ENCODE peak calls at places on chromosomes 11 and 22, in nine cellular contexts. One of them, this sample, is unnamed.

GRCh38 chr11:102197759-102198158 is 87.5 kb downstream of the YAP1 start:
- DNase-seq in endothelial cell of umbilical vein: no peak
- DNase-seq in HCT116: no peak
- DNase-seq in suprapubic skin: no peak
- DNase-seq in ovary: no peak
- DNase-seq in A549: no peak
- DNase-seq in IMR-90: no peak
- DNase-seq in spleen: no peak
- DNase-seq in transverse colon: no peak
- DNase-seq in this sample: no peak

GRCh38 chr11:122882189-122882808 is at the start of gene JHY:
- DNase-seq in suprapubic skin: no peak
- DNase-seq in ovary: no peak
- DNase-seq in A549: no peak
- DNase-seq in HCT116: no peak
- DNase-seq in spleen: no peak
- DNase-seq in endothelial cell of umbilical vein: no peak
- DNase-seq in transverse colon: no peak
- DNase-seq in IMR-90: no peak
- DNase-seq in this sample: no peak

GRCh38 chr22:43996170-43996980 is 27.7 kb upstream of the PARVB start:
- DNase-seq in endothelial cell of umbilical vein: peak
- DNase-seq in ovary: no peak
- DNase-seq in A549: no peak
- DNase-seq in spleen: peak
- DNase-seq in suprapubic skin: no peak
- DNase-seq in HCT116: no peak
- DNase-seq in transverse colon: peak
- DNase-seq in IMR-90: no peak
- DNase-seq in this sample: no peak

GRCh38 chr11:64152841-64153691 is 12.8 kb downstream of the MACROD1 start:
- DNase-seq in suprapubic skin: no peak
- DNase-seq in ovary: peak
- DNase-seq in spleen: peak
- DNase-seq in HCT116: no peak
- DNase-seq in A549: peak
- DNase-seq in IMR-90: peak
- DNase-seq in transverse colon: peak
- DNase-seq in endothelial cell of umbilical vein: peak
- DNase-seq in this sample: peak

GRCh38 chr11:73210916-73211667 is 7.0 kb upstream of the P2RY2 start:
- DNase-seq in suprapubic skin: no peak
- DNase-seq in spleen: no peak
- DNase-seq in ovary: no peak
- DNase-seq in A549: no peak
- DNase-seq in transverse colon: no peak
- DNase-seq in endothelial cell of umbilical vein: no peak
- DNase-seq in HCT116: no peak
- DNase-seq in IMR-90: no peak
- DNase-seq in this sample: no peak

GRCh38 chr11:93522448-93522847 is 20.7 kb downstream of the SMCO4 start:
- DNase-seq in transverse colon: no peak
- DNase-seq in A549: no peak
- DNase-seq in endothelial cell of umbilical vein: no peak
- DNase-seq in IMR-90: no peak
- DNase-seq in spleen: no peak
- DNase-seq in ovary: no peak
- DNase-seq in suprapubic skin: no peak
- DNase-seq in HCT116: no peak
- DNase-seq in this sample: no peak

GRCh38 chr22:40200795-40201194 is 23.1 kb downstream of the TNRC6B start:
- DNase-seq in transverse colon: no peak
- DNase-seq in HCT116: no peak
- DNase-seq in A549: no peak
- DNase-seq in suprapubic skin: peak
- DNase-seq in spleen: no peak
- DNase-seq in endothelial cell of umbilical vein: no peak
- DNase-seq in IMR-90: no peak
- DNase-seq in ovary: no peak
- DNase-seq in this sample: no peak

GRCh38 chr22:31122532-31123291 is at the start of gene INPP5J:
- DNase-seq in endothelial cell of umbilical vein: no peak
- DNase-seq in spleen: peak
- DNase-seq in transverse colon: peak
- DNase-seq in suprapubic skin: no peak
- DNase-seq in ovary: peak
- DNase-seq in HCT116: peak
- DNase-seq in IMR-90: peak
- DNase-seq in A549: peak
- DNase-seq in this sample: no peak

GRCh38 chr22:41996826-41997225 is 1.8 kb upstream of the WBP2NL start:
- DNase-seq in spleen: no peak
- DNase-seq in suprapubic skin: peak
- DNase-seq in A549: no peak
- DNase-seq in endothelial cell of umbilical vein: no peak
- DNase-seq in transverse colon: no peak
- DNase-seq in HCT116: no peak
- DNase-seq in IMR-90: no peak
- DNase-seq in ovary: no peak
- DNase-seq in this sample: no peak

GRCh38 chr22:42001127-42001526 is 2.5 kb downstream of the WBP2NL start:
- DNase-seq in endothelial cell of umbilical vein: peak
- DNase-seq in suprapubic skin: no peak
- DNase-seq in IMR-90: peak
- DNase-seq in transverse colon: no peak
- DNase-seq in HCT116: no peak
- DNase-seq in A549: no peak
- DNase-seq in spleen: no peak
- DNase-seq in ovary: no peak
- DNase-seq in this sample: no peak

GRCh38 chr22:42000466-42000865 is 1.9 kb downstream of the WBP2NL start:
- DNase-seq in transverse colon: no peak
- DNase-seq in IMR-90: no peak
- DNase-seq in suprapubic skin: no peak
- DNase-seq in HCT116: no peak
- DNase-seq in ovary: no peak
- DNase-seq in endothelial cell of umbilical vein: no peak
- DNase-seq in spleen: no peak
- DNase-seq in A549: no peak
- DNase-seq in this sample: no peak

GRCh38 chr22:42001706-42002105 is 3.1 kb downstream of the WBP2NL start:
- DNase-seq in A549: no peak
- DNase-seq in ovary: no peak
- DNase-seq in IMR-90: no peak
- DNase-seq in suprapubic skin: no peak
- DNase-seq in spleen: no peak
- DNase-seq in HCT116: no peak
- DNase-seq in transverse colon: no peak
- DNase-seq in endothelial cell of umbilical vein: no peak
- DNase-seq in this sample: no peak

DNA sequence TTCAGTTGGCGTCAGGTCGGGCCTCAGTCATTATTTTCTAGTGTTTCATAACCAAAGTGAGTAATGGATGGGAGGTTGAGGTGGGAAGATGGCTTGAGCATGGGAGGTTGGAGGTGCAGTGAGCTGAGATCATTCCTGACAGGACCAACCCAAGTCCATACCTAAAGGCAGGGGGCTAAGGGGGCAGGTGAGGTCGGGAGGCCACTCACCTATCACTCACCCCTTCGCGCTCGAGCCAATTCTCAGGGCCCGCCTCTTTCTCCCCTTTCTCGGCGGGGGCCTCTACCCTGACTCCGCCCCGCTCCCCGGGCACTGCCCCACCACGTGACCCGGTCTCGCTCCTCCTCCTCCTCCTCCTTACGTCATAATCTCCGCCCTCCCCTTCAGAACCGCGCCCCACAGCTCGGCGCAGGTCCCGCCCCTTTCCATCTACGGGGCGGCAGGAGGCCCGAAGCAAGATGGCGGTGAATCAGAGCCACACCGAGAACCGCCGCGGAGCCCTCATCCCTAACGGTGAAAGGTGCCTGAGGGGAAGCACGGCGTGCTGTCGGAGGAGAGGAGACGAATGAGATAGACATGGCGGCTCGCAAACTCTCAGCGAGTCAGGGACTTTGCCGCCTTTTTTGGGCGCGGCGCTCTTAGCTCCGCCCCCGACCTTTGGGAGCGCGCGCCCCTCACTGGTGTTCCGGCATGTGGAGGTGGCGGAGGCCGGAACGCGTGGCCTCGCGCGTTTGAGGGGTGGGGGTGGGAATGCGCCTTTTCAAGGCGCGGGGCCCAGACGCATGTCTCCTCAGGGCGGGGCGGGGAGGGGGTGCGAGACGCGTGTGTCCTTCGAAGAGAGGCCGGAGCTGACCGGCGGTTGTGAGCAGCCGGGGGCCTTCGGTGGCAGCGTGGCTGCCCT is at the start of gene WBP2NL:
- DNase-seq in spleen: peak
- DNase-seq in HCT116: no peak
- DNase-seq in transverse colon: peak
- DNase-seq in endothelial cell of umbilical vein: peak
- DNase-seq in IMR-90: peak
- DNase-seq in ovary: peak
- DNase-seq in suprapubic skin: peak
- DNase-seq in A549: peak
- DNase-seq in this sample: peak
- TF ChIP-seq POLR2A in spleen: peak
- TF ChIP-seq POLR2A in HCT116: no peak
- TF ChIP-seq POLR2A in transverse colon: peak
- TF ChIP-seq POLR2A in endothelial cell of umbilical vein: no peak
- TF ChIP-seq POLR2A in IMR-90: no peak
- TF ChIP-seq POLR2A in ovary: no peak
- TF ChIP-seq POLR2A in suprapubic skin: no peak
- TF ChIP-seq POLR2A in A549: peak
- TF ChIP-seq POLR2A in this sample: peak

GRCh38 chr11:58805065-58805464 is 39.4 kb downstream of the GLYATL2 start:
- DNase-seq in suprapubic skin: no peak
- DNase-seq in transverse colon: no peak
- DNase-seq in endothelial cell of umbilical vein: no peak
- DNase-seq in spleen: no peak
- DNase-seq in HCT116: no peak
- DNase-seq in ovary: no peak
- DNase-seq in A549: no peak
- DNase-seq in IMR-90: peak
- DNase-seq in this sample: no peak
- TF ChIP-seq POLR2A in suprapubic skin: no peak
- TF ChIP-seq POLR2A in transverse colon: no peak
- TF ChIP-seq POLR2A in endothelial cell of umbilical vein: no peak
- TF ChIP-seq POLR2A in spleen: no peak
- TF ChIP-seq POLR2A in HCT116: no peak
- TF ChIP-seq POLR2A in ovary: no peak
- TF ChIP-seq POLR2A in A549: no peak
- TF ChIP-seq POLR2A in IMR-90: no peak
- TF ChIP-seq POLR2A in this sample: no peak

GRCh38 chr11:47711225-47711624 is 3.9 kb downstream of the AGBL2 start:
- DNase-seq in A549: no peak
- DNase-seq in ovary: no peak
- DNase-seq in suprapubic skin: no peak
- DNase-seq in transverse colon: no peak
- DNase-seq in IMR-90: no peak
- DNase-seq in endothelial cell of umbilical vein: no peak
- DNase-seq in HCT116: no peak
- DNase-seq in spleen: no peak
- DNase-seq in this sample: no peak

GRCh38 chr11:47716692-47717091 is 1.5 kb upstream of the AGBL2 start:
- DNase-seq in transverse colon: no peak
- DNase-seq in suprapubic skin: no peak
- DNase-seq in HCT116: no peak
- DNase-seq in ovary: no peak
- DNase-seq in spleen: no peak
- DNase-seq in endothelial cell of umbilical vein: no peak
- DNase-seq in A549: no peak
- DNase-seq in IMR-90: no peak
- DNase-seq in this sample: peak

GRCh38 chr11:47711816-47712215 is 3.4 kb downstream of the AGBL2 start:
- DNase-seq in suprapubic skin: no peak
- DNase-seq in A549: no peak
- DNase-seq in HCT116: no peak
- DNase-seq in ovary: no peak
- DNase-seq in spleen: no peak
- DNase-seq in transverse colon: no peak
- DNase-seq in IMR-90: no peak
- DNase-seq in endothelial cell of umbilical vein: no peak
- DNase-seq in this sample: no peak

GRCh38 chr11:47714554-47715081 is 551 bp downstream of the AGBL2 start:
- DNase-seq in transverse colon: peak
- DNase-seq in A549: no peak
- DNase-seq in HCT116: no peak
- DNase-seq in suprapubic skin: peak
- DNase-seq in endothelial cell of umbilical vein: peak
- DNase-seq in IMR-90: no peak
- DNase-seq in ovary: peak
- DNase-seq in spleen: peak
- DNase-seq in this sample: peak

GRCh38 chr11:47715082-47715669 is at the start of gene AGBL2:
- DNase-seq in transverse colon: peak
- DNase-seq in HCT116: no peak
- DNase-seq in endothelial cell of umbilical vein: peak
- DNase-seq in spleen: peak
- DNase-seq in IMR-90: peak
- DNase-seq in A549: peak
- DNase-seq in suprapubic skin: peak
- DNase-seq in ovary: peak
- DNase-seq in this sample: peak
- TF ChIP-seq POLR2A in transverse colon: peak
- TF ChIP-seq POLR2A in HCT116: no peak
- TF ChIP-seq POLR2A in endothelial cell of umbilical vein: peak
- TF ChIP-seq POLR2A in spleen: peak
- TF ChIP-seq POLR2A in IMR-90: no peak
- TF ChIP-seq POLR2A in A549: peak
- TF ChIP-seq POLR2A in suprapubic skin: peak
- TF ChIP-seq POLR2A in ovary: peak
- TF ChIP-seq POLR2A in this sample: peak

GRCh38 chr11:12108875-12109453 is 1.4 kb upstream of the MICAL2 start:
- DNase-seq in suprapubic skin: no peak
- DNase-seq in endothelial cell of umbilical vein: no peak
- DNase-seq in spleen: no peak
- DNase-seq in HCT116: no peak
- DNase-seq in ovary: no peak
- DNase-seq in A549: no peak
- DNase-seq in IMR-90: no peak
- DNase-seq in transverse colon: no peak
- DNase-seq in this sample: peak

GRCh38 chr11:12110714-12111481 is 508 bp downstream of the MICAL2 start:
- DNase-seq in IMR-90: no peak
- DNase-seq in HCT116: no peak
- DNase-seq in transverse colon: peak
- DNase-seq in spleen: peak
- DNase-seq in A549: no peak
- DNase-seq in ovary: peak
- DNase-seq in suprapubic skin: no peak
- DNase-seq in endothelial cell of umbilical vein: no peak
- DNase-seq in this sample: peak

GRCh38 chr11:12111482-12112149 is 1.2 kb downstream of the MICAL2 start:
- DNase-seq in transverse colon: no peak
- DNase-seq in HCT116: no peak
- DNase-seq in endothelial cell of umbilical vein: no peak
- DNase-seq in spleen: no peak
- DNase-seq in IMR-90: peak
- DNase-seq in ovary: no peak
- DNase-seq in suprapubic skin: no peak
- DNase-seq in A549: no peak
- DNase-seq in this sample: peak

GRCh38 chr11:12109591-12110196 is 696 bp upstream of the MICAL2 start:
- DNase-seq in A549: no peak
- DNase-seq in ovary: no peak
- DNase-seq in IMR-90: no peak
- DNase-seq in HCT116: no peak
- DNase-seq in spleen: no peak
- DNase-seq in transverse colon: no peak
- DNase-seq in endothelial cell of umbilical vein: no peak
- DNase-seq in suprapubic skin: no peak
- DNase-seq in this sample: peak

DNA sequence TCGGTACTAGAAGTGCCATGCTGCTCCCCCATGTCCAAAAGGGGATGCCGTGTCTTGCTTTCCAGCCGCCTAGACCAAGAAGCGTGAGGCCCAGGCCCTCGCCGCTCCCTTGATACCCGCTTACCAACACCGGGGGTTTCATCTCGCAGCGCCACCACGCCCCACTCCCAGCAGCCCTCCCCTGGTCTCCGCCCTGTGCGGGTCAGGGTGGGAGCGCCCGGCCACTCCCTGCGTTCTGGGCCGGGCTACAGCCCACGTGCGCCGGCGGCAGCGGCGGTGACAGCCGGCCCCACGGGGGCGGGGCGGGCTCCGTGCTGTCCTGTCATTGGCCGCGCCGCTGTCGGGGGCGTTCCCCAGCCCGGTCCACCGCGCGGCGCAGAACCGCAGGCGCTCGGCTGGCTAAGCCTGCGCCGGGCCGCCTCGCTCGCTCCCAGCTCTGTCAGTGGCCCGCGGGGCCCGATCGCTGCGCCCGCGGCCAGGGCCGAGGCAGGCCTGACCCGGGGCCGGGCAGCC is at the start of gene MICAL2:
- DNase-seq in endothelial cell of umbilical vein: peak
- DNase-seq in HCT116: peak
- DNase-seq in spleen: peak
- DNase-seq in IMR-90: peak
- DNase-seq in suprapubic skin: peak
- DNase-seq in transverse colon: peak
- DNase-seq in A549: peak
- DNase-seq in ovary: peak
- DNase-seq in this sample: peak
- TF ChIP-seq POLR2A in endothelial cell of umbilical vein: peak
- TF ChIP-seq POLR2A in HCT116: no peak
- TF ChIP-seq POLR2A in spleen: no peak
- TF ChIP-seq POLR2A in IMR-90: peak
- TF ChIP-seq POLR2A in suprapubic skin: peak
- TF ChIP-seq POLR2A in transverse colon: peak
- TF ChIP-seq POLR2A in A549: peak
- TF ChIP-seq POLR2A in ovary: peak
- TF ChIP-seq POLR2A in this sample: peak